ENCODE peak calls at places on chromosomes 13 and 19, in four cellular contexts. F is A673, N is fibroblast of lung, Z is mucosa of descending colon. Q is an unnamed sample. For H3K9me3, the result is how much of the 10 kb centered on the place peaks cover.

GRCh38 chr19:19860756-19861390 is 4.8 kb upstream of the ZNF253 start:
- DNase-seq in F (no peak), N (no peak), Z (no peak), Q (no peak)

GRCh38 chr13:25422153-25422552 is 50.4 kb downstream of the ATP8A2 start:
- DNase-seq in F (no peak), N (no peak), Z (no peak), Q (no peak)

GRCh38 chr19:39692166-39692565 is 12.1 kb upstream of the LGALS14 start:
- DNase-seq in F (no peak), N (no peak), Z (no peak), Q (no peak)

GRCh38 chr13:29936051-29936813 is 85.8 kb upstream of the UBL3 start:
- DNase-seq in F (no peak), N (no peak), Z (no peak), Q (peak)

GRCh38 chr19:2810141-2811091 is 9.3 kb upstream of the ZNF554 start:
- DNase-seq in F (no peak), N (no peak), Z (no peak), Q (no peak)

GRCh38 chr13:23617551-23618014 is 47.4 kb downstream of the TNFRSF19 start:
- DNase-seq in F (no peak), N (peak), Z (no peak), Q (no peak)

GRCh38 chr19:3073931-3074595 is 11.8 kb upstream of the TLE5 start:
- DNase-seq in F (peak), N (no peak), Z (no peak), Q (no peak)

GRCh38 chr13:111058796-111059506 is 56.2 kb upstream of the ARHGEF7 start:
- DNase-seq in F (no peak), N (no peak), Z (no peak), Q (no peak)

GRCh38 chr13:107912745-107913144 is 302.6 kb downstream of the LIG4 start:
- DNase-seq in F (no peak), N (no peak), Z (no peak), Q (no peak)

GRCh38 chr13:34935841-34936240 is 6.2 kb upstream of the NBEA start:
- DNase-seq in F (no peak), N (no peak), Z (no peak), Q (no peak)

GRCh38 chr19:29478578-29479565 is 46.9 kb upstream of the VSTM2B start:
- DNase-seq in F (no peak), N (no peak), Z (peak), Q (no peak)

GRCh38 chr13:107375701-107376350 is 807.9 kb upstream of the ARGLU1 start:
- DNase-seq in F (no peak), N (no peak), Z (no peak), Q (no peak)

GRCh38 chr13:30191491-30192100 is 115.8 kb downstream of the KATNAL1 start:
- DNase-seq in F (no peak), N (no peak), Z (no peak), Q (no peak)

GRCh38 chr13:26721251-26721939 is 39.2 kb downstream of the GPR12 start:
- DNase-seq in F (no peak), N (no peak), Z (peak), Q (no peak)

GRCh38 chr19:10896851-10897526 is 25.6 kb downstream of the CARM1 start:
- DNase-seq in F (no peak), N (no peak), Z (no peak), Q (no peak)

GRCh38 chr19:19657397-19657783 is 6.1 kb downstream of the ATP13A1 start:
- DNase-seq in F (peak), N (no peak), Z (peak), Q (no peak)

GRCh38 chr13:41652735-41653361 is 195.5 kb downstream of the RGCC start:
- DNase-seq in F (peak), N (peak), Z (no peak), Q (no peak)

GRCh38 chr13:43140985-43141384 is 117.6 kb downstream of the DNAJC15 start:
- DNase-seq in F (no peak), N (no peak), Z (no peak), Q (no peak)

GRCh38 chr13:102597029-102598015 is 536 bp downstream of the TPP2 start:
- DNase-seq in F (peak), N (peak), Z (peak), Q (peak)

GRCh38 chr13:80671773-80672172 is 330.8 kb upstream of the SPRY2 start:
- DNase-seq in F (no peak), N (no peak), Z (no peak), Q (no peak)

GRCh38 chr13:55728229-55728628 is 1412.5 kb upstream of the PRR20A start:
- DNase-seq in F (no peak), N (no peak), Z (no peak), Q (no peak)

GRCh38 chr13:44340508-44340907 is 33.1 kb upstream of the SERP2 start:
- DNase-seq in F (no peak), N (no peak), Z (no peak), Q (no peak)

GRCh38 chr19:8611890-8612806 is 1.6 kb upstream of the ADAMTS10 start:
- DNase-seq in F (peak), N (peak), Z (peak), Q (no peak)

GRCh38 chr13:40585911-40586471 is 80.5 kb downstream of the FOXO1 start:
- DNase-seq in F (no peak), N (peak), Z (no peak), Q (no peak)

GRCh38 chr13:58025821-58026220 is 394.3 kb downstream of the PCDH17 start:
- DNase-seq in F (no peak), N (no peak), Z (no peak), Q (no peak)

GRCh38 chr19:39671739-39672363 is 16.1 kb downstream of the LGALS16 start:
- DNase-seq in F (peak), N (peak), Z (no peak), Q (no peak)

GRCh38 chr13:98576215-98576945 is 527 bp downstream of the STK24 start:
- DNase-seq in F (no peak), N (no peak), Z (peak), Q (peak)

GRCh38 chr13:111625526-111626315 is 305.3 kb downstream of the TEX29 start:
- DNase-seq in F (no peak), N (no peak), Z (no peak), Q (no peak)

DNA sequence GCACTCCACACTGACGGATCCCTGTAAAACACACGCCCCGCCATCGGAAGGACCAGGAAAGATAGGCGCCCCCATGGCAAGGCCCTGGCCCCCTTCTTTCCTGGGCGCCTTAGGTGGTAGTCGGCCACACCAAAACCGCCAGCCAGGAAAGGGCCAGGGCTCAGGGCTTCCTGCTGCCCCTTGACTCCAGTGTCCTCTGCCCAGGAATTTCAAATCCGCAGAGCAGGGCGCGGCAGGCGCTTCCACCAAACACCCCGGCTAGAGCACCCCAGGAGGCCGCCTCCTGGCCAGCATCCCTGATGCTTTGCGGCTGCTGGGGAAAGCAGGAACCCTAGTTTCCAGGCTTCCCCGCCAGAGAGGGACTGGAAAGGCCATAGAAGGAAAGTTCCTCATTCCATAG is 57.5 kb downstream of the ZNF726 start:
- DNase-seq in F (no peak), N (no peak), Z (no peak), Q (no peak)
- H3K9me3 ChIP-seq in F (under half), N (under half), Z (under half), Q (under half)

GRCh38 chr19:4368128-4368820 is 24.9 kb downstream of the MPND start:
- DNase-seq in F (no peak), N (no peak), Z (no peak), Q (peak)
- H3K9me3 ChIP-seq in F (under half), N (under half), Z (under half), Q (under half)

GRCh38 chr19:57587529-57587928 is 3.6 kb downstream of the ZIK1 start:
- DNase-seq in F (no peak), N (no peak), Z (no peak), Q (no peak)
- H3K9me3 ChIP-seq in F (half or more), N (under half), Z (half or more), Q (half or more)

DNA sequence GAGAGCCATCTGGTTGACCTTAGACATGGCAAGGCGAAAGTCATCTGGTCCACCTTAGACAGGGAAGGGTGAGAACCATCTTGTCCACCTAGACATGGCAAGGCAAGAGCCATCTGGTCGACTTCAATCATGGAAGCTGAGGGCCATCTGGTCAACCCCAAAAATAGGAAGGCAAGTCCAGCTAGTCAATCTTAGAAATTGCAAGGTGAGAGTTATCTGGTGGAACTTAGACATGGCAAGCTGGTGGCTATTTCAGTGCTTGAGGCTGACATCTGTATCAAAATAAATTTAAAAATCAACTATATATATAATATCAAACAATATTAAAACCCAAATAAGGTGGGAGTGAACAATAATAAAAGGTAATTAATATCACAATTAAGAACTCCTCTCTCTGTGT is 83.9 kb downstream of the ZNF726 start:
- DNase-seq in F (no peak), N (no peak), Z (no peak), Q (no peak)
- H3K9me3 ChIP-seq in F (under half), N (under half), Z (half or more), Q (under half)

GRCh38 chr19:44260695-44261446 is 1.2 kb downstream of the ZNF233 start:
- DNase-seq in F (no peak), N (no peak), Z (no peak), Q (no peak)

GRCh38 chr19:44258139-44258538 is 1.5 kb upstream of the ZNF233 start:
- DNase-seq in F (no peak), N (no peak), Z (no peak), Q (no peak)

GRCh38 chr19:44255705-44256411 is 3.8 kb upstream of the ZNF233 start:
- DNase-seq in F (no peak), N (no peak), Z (no peak), Q (no peak)

GRCh38 chr19:44260343-44260681 is 626 bp downstream of the ZNF233 start:
- DNase-seq in F (no peak), N (no peak), Z (no peak), Q (no peak)

DNA sequence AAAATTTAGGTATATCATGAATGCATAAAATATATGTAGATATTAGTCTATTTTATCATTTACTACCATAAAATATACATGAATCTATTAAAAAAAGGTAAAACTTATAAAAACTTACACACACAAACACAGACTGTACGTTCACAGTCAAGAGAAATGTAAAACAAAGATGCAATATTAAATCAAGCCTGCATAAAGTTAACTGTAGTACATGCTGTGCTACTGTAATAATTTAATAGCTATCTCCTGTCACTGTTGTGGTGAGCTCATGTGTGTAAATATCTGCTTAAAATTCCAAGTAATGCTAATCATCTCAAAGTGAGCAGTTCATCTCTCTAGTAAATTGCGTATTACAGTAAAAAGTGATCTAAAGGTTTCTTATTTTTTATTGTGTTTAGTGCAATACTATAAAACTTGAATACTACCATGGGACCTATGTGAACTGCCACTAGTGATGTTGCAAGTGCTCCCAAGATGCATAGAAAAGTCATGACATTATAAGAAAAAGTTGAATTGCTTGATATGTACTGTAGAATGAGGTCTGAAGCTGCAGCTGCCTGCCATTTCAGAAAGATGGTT is 762 bp upstream of the ZNF233 start:
- DNase-seq in F (no peak), N (no peak), Z (no peak), Q (no peak)
- H3K9me3 ChIP-seq in F (under half), N (under half), Z (half or more), Q (half or more)

Q was measured in lower lobe of right lung.